ENCODE peak calls at places on chromosomes 13 and 19, in seven cellular contexts. N is body of pancreas, A is heart left ventricle, Z is IMR-90, K is colonic mucosa, P is fibroblast of lung, M is Peyer's patch. U is an unnamed sample. For H3K4me1, the result is how much of the 10 kb centered on the place peaks cover.

GRCh38 chr13:80337011-80337688 is 3.8 kb downstream of the SPRY2 start:
- DNase-seq in N (peak), A (no peak), Z (no peak), K (peak), P (peak), M (no peak), U (no peak)

GRCh38 chr19:15702590-15702930 is 25.3 kb upstream of the OR10H2 start:
- DNase-seq in N (peak), A (peak), Z (no peak), K (peak), P (peak), M (peak), U (peak)

GRCh38 chr13:29402168-29402621 is 193.3 kb downstream of the SLC7A1 start:
- DNase-seq in N (no peak), A (no peak), Z (peak), K (no peak), P (peak), M (no peak), U (no peak)

GRCh38 chr13:84605927-84606326 is 723.7 kb upstream of the SLITRK1 start:
- DNase-seq in N (no peak), A (no peak), Z (no peak), K (no peak), P (no peak), M (no peak), U (no peak)

GRCh38 chr13:39034085-39034484 is 3.8 kb downstream of the PROSER1 start:
- DNase-seq in N (no peak), A (no peak), Z (no peak), K (no peak), P (no peak), M (no peak), U (no peak)

GRCh38 chr13:52405767-52406494 is at the start of gene THSD1:
- DNase-seq in N (peak), A (peak), Z (peak), K (peak), P (peak), M (no peak), U (peak)

GRCh38 chr13:97974773-97975172 is 21.3 kb downstream of the IPO5 start:
- DNase-seq in N (no peak), A (no peak), Z (no peak), K (no peak), P (no peak), M (no peak), U (no peak)

GRCh38 chr19:50921391-50922315 is 10.5 kb upstream of the KLK4 start:
- DNase-seq in N (no peak), A (no peak), Z (no peak), K (no peak), P (no peak), M (no peak), U (no peak)

GRCh38 chr13:29924482-29924884 is 74.1 kb upstream of the UBL3 start:
- DNase-seq in N (peak), A (no peak), Z (peak), K (no peak), P (peak), M (no peak), U (peak)

GRCh38 chr19:14979136-14979497 is 547 bp downstream of the SLC1A6 start:
- DNase-seq in N (no peak), A (no peak), Z (no peak), K (no peak), P (no peak), M (no peak), U (no peak)

GRCh38 chr13:78372581-78372980 is 230.8 kb downstream of the POU4F1 start:
- DNase-seq in N (no peak), A (no peak), Z (no peak), K (no peak), P (peak), M (no peak), U (no peak)

GRCh38 chr19:54271106-54271505 is 9.8 kb downstream of the LILRB2 start:
- DNase-seq in N (no peak), A (peak), Z (no peak), K (no peak), P (no peak), M (no peak), U (no peak)

GRCh38 chr19:46069841-46070341 is 29.1 kb upstream of the IGFL4 start:
- DNase-seq in N (no peak), A (no peak), Z (peak), K (no peak), P (peak), M (no peak), U (no peak)

GRCh38 chr13:31199849-31200635 is at the start of gene B3GLCT:
- DNase-seq in N (peak), A (peak), Z (peak), K (peak), P (peak), M (peak), U (peak)

GRCh38 chr13:59687028-59687427 is 476.7 kb downstream of the DIAPH3 start:
- DNase-seq in N (no peak), A (no peak), Z (no peak), K (no peak), P (no peak), M (no peak), U (no peak)

GRCh38 chr19:44758596-44758995 is 10.1 kb downstream of the BCL3 start:
- DNase-seq in N (no peak), A (peak), Z (no peak), K (no peak), P (no peak), M (no peak), U (peak)
- H3K4me3 ChIP-seq in N (no peak), A (peak), Z (no peak), K (peak), P (peak), M (no peak), U (no peak)

GRCh38 chr13:33213797-33214196 is 71.8 kb downstream of the STARD13 start:
- DNase-seq in N (no peak), A (no peak), Z (peak), K (no peak), P (peak), M (no peak), U (no peak)

GRCh38 chr13:33212396-33212795 is 73.2 kb downstream of the STARD13 start:
- DNase-seq in N (no peak), A (no peak), Z (no peak), K (no peak), P (no peak), M (no peak), U (no peak)

GRCh38 chr13:33217256-33217655 is 68.3 kb downstream of the STARD13 start:
- DNase-seq in N (no peak), A (no peak), Z (no peak), K (no peak), P (no peak), M (no peak), U (peak)

GRCh38 chr13:33208290-33208990 is 77.1 kb downstream of the STARD13 start:
- DNase-seq in N (no peak), A (no peak), Z (no peak), K (peak), P (no peak), M (no peak), U (no peak)

DNA sequence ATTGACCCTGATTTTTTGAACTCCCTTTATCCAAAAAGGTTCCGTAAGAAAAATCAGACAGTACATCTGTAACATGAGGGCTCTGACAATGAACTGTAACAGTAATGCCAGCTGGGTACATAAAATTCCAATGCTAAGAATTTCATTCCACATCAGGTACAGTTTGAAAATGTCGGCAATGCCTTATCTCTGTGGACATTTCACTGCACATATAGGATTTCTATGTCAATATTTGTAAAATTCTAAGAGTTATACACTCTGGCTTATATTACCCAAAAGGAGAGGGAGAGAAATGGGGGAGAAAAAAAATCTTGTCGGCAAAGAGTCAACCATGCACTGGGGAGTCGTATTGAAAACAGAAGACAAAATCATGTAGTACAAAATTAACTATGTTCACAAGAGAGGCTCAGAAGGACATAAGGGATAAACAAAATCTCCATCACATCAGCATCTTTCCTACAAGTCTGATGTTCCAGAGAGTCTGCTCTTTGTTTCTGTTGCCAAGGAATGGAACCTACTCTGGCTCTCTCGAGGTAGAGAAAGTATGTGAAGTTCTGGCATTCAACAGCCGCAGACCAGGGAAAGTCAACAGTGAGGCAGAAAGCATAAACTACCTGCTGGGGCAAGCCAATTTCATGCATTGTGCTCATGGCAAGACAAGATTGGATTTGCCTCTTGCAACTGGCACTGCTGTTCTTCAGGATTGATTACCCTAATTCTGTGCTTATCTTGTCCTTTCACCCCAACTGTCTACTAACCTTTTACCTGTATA is 72.3 kb downstream of the STARD13 start:
- DNase-seq in N (no peak), A (no peak), Z (no peak), K (no peak), P (no peak), M (no peak), U (peak)
- H3K4me1 ChIP-seq in N (under half), A (under half), Z (under half), K (under half), P (under half), M (under half), U (under half)

GRCh38 chr19:31013391-31013975 is 335.8 kb downstream of the TSHZ3 start:
- DNase-seq in N (no peak), A (no peak), Z (no peak), K (no peak), P (no peak), M (no peak), U (no peak)

GRCh38 chr19:31014668-31015067 is 334.6 kb downstream of the TSHZ3 start:
- DNase-seq in N (no peak), A (no peak), Z (no peak), K (no peak), P (no peak), M (no peak), U (no peak)

GRCh38 chr19:31018951-31019350 is 330.3 kb downstream of the TSHZ3 start:
- DNase-seq in N (no peak), A (no peak), Z (no peak), K (no peak), P (no peak), M (no peak), U (no peak)

DNA sequence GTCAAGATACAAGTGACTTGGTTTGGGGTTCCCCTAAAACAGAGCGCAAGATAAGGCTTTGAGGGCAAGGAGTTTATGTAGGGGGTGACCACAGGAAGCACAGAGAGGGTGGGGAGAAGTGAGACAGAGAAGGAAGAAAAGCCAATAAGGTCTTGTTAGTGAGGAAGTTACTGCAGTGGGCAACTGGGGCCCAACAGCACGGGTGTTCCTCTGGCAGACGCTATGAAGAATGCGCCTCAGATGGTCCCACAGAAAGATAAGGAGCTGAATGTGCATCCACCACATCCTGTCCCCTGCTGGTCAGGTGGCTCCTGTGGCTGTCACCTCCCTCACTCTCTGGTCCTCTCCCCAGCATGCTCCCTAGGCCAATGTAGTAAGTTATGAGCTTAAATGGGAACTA is 333.5 kb downstream of the TSHZ3 start:
- DNase-seq in N (no peak), A (no peak), Z (no peak), K (no peak), P (no peak), M (no peak), U (no peak)
- H3K4me3 ChIP-seq in N (no peak), A (no peak), Z (no peak), K (no peak), P (no peak), M (no peak), U (no peak)

GRCh38 chr19:42279902-42280760 is 11.1 kb downstream of the CIC start:
- DNase-seq in N (peak), A (peak), Z (peak), K (peak), P (peak), M (peak), U (peak)
- H3K4me1 ChIP-seq in N (half or more), A (half or more), Z (under half), K (under half), P (under half), M (under half), U (half or more)

DNA sequence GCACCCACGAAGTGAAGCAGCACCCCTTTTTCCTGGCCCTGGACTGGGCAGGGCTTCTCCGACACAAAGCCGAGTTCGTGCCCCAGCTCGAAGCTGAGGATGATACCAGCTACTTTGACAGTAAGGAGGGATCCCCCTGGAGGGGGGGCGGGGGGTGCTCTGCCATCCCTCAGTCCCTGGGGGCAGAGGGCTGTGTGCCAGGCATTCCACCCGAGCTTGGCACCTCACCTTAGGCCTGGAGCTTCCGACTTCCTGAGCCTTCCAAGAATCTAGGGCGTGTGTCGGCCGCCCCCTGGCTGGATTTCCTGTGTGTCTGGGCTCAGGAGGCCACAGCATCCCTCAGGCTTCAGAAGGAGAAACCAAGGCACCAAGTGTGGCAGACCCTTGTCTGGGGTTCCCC is 15.7 kb upstream of the PIK3R2 start:
- DNase-seq in N (no peak), A (no peak), Z (no peak), K (no peak), P (no peak), M (no peak), U (no peak)
- H3K4me3 ChIP-seq in N (no peak), A (no peak), Z (no peak), K (no peak), P (no peak), M (no peak), U (no peak)

GRCh38 chr19:43754312-43754561 is 525 bp downstream of the SMG9 start:
- DNase-seq in N (no peak), A (no peak), Z (no peak), K (no peak), P (no peak), M (no peak), U (no peak)

GRCh38 chr19:43755256-43755801 is 567 bp upstream of the SMG9 start:
- DNase-seq in N (peak), A (peak), Z (peak), K (peak), P (peak), M (peak), U (peak)

GRCh38 chr19:43752287-43752875 is 2.4 kb downstream of the SMG9 start:
- DNase-seq in N (no peak), A (no peak), Z (no peak), K (no peak), P (no peak), M (no peak), U (no peak)

GRCh38 chr19:43751466-43752220 is 3.1 kb downstream of the SMG9 start:
- DNase-seq in N (no peak), A (no peak), Z (peak), K (no peak), P (no peak), M (no peak), U (no peak)

GRCh38 chr19:43754562-43755255 is at the start of gene SMG9:
- DNase-seq in N (peak), A (peak), Z (peak), K (peak), P (peak), M (peak), U (peak)
- H3K4me1 ChIP-seq in N (under half), A (under half), Z (under half), K (under half), P (under half), M (under half), U (under half)

GRCh38 chr13:77328819-77329132 is 1.9 kb upstream of the MYCBP2 start:
- DNase-seq in N (no peak), A (no peak), Z (no peak), K (no peak), P (no peak), M (no peak), U (no peak)
- H3K4me3 ChIP-seq in N (no peak), A (peak), Z (peak), K (peak), P (peak), M (peak), U (peak)

DNA sequence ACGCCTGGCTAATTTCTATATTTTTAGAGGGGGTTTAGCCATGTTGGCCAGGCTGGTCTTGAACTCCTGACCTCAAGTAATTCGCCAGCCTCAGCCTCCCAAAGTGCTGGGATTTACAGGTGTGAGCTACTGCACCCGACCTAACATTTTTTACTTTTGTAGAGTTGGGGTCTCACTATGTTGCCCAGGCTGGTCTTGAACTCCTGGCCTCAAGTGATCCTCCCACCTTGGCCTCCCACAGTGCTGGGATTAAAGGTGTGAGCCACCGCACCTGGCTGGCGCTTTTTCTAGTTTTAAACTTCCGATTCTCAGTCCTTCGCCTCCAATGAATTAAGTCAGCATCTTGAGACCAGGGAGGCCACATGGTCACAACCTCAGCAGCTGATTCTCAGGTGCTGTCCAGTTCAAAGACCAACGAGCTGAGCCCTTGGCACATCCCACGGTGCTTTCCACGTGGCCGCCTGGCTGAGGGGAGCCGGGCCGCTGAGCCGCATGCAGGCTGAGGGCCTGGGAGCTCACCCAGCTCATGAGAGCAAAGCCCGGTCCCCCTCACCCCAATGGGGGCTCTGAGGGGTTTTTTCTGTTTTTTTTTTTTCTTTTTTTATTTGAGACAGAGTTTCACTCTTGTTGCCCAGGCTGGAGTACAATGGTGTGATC is 9.1 kb downstream of the AP3D1 start:
- DNase-seq in N (no peak), A (no peak), Z (no peak), K (no peak), P (no peak), M (no peak), U (peak)
- H3K4me1 ChIP-seq in N (under half), A (under half), Z (under half), K (under half), P (under half), M (under half), U (under half)

U was measured in thyroid gland.